ENCODE peak calls at places on chromosomes 4 and X, in four cellular contexts. Z is H9, U is neuronal stem cell, S is IMR-90. W is an unnamed sample.

GRCh38 chr4:169583563-169583962 is 28.8 kb downstream of the NEK1 start:
- DNase-seq in U (no peak), Z (no peak), S (peak; percentile 71), W (peak; percentile 49)

GRCh38 chr4:178611062-178611461 is 1168.8 kb upstream of the AGA start:
- DNase-seq in U (no peak), S (no peak), Z (no peak), W (no peak)

GRCh38 chr4:25911356-25911755 is 2.7 kb upstream of the SMIM20 start:
- DNase-seq in S (no peak), U (no peak), Z (no peak), W (no peak)

GRCh38 chr4:52789774-52790173 is 38.5 kb upstream of the ERVMER34-1 start:
- DNase-seq in U (no peak), S (no peak), Z (no peak), W (no peak)

GRCh38 chrX:18973527-18974192 is 10.3 kb downstream of the PHKA2 start:
- DNase-seq in U (no peak), S (no peak), Z (no peak), W (no peak)

GRCh38 chr4:102091656-102092055 is 253.6 kb downstream of the SLC39A8 start:
- DNase-seq in S (no peak), Z (no peak), U (no peak), W (no peak)

GRCh38 chrX:1442724-1443367 is 9.9 kb downstream of the ASMTL start:
- DNase-seq in Z (peak; percentile 23), U (no peak), S (no peak), W (no peak)

GRCh38 chr4:58587856-58588255 is 1477.7 kb upstream of the IGFBP7 start:
- DNase-seq in Z (no peak), S (no peak), U (no peak), W (peak; percentile 3)

GRCh38 chr4:153022233-153022632 is 86.1 kb downstream of the FHDC1 start:
- DNase-seq in U (no peak), S (no peak), Z (no peak), W (no peak)

GRCh38 chrX:145729635-145730034 is 88.0 kb upstream of the SLITRK2 start:
- DNase-seq in U (no peak), S (no peak), Z (no peak), W (no peak)

GRCh38 chr4:161438096-161438495 is 725.7 kb downstream of the FSTL5 start:
- DNase-seq in Z (no peak), S (no peak), U (no peak), W (no peak)

GRCh38 chr4:113222006-113222405 is 172.6 kb downstream of the ANK2 start:
- DNase-seq in S (peak; percentile 14), U (no peak), Z (no peak), W (peak; percentile 18)

GRCh38 chr4:153622093-153622492 is 62.0 kb upstream of the TLR2 start:
- DNase-seq in S (no peak), U (no peak), Z (no peak), W (no peak)

GRCh38 chrX:34900691-34901090 is 41.9 kb upstream of the FAM47B start:
- DNase-seq in U (no peak), S (peak; percentile 15), Z (no peak), W (no peak)

GRCh38 chrX:141894733-141895132 is 9.0 kb upstream of the MAGEC1 start:
- DNase-seq in S (no peak), Z (no peak), U (no peak), W (no peak)

GRCh38 chrX:123217077-123217476 is 33.0 kb downstream of the GRIA3 start:
- DNase-seq in U (no peak), Z (no peak), S (no peak), W (peak; percentile 37)

GRCh38 chrX:57905141-57905540 is 5.1 kb downstream of the ZXDA start:
- DNase-seq in Z (no peak), S (peak; percentile 10), U (no peak), W (no peak)

GRCh38 chrX:119429471-119429870 is 30.3 kb downstream of the SLC25A43 start:
- DNase-seq in S (no peak), U (no peak), Z (no peak), W (peak; percentile 25)

GRCh38 chr4:184921456-184921855 is 95.7 kb upstream of the ACSL1 start:
- DNase-seq in S (no peak), Z (no peak), U (no peak), W (no peak)

GRCh38 chr4:70902577-70903281 is 560 bp downstream of the MOB1B start:
- DNase-seq in U (peak; percentile 11), Z (no peak), S (peak; percentile 21), W (peak; percentile 60)

GRCh38 chr4:8120518-8120917 is 38.1 kb downstream of the ABLIM2 start:
- DNase-seq in U (no peak), Z (no peak), S (no peak), W (no peak)

GRCh38 chr4:55068522-55068921 is 56.9 kb downstream of the KDR start:
- DNase-seq in Z (no peak), S (no peak), U (no peak), W (no peak)

GRCh38 chrX:43643201-43643600 is 12.9 kb upstream of the MAOA start:
- DNase-seq in S (no peak), Z (no peak), U (no peak), W (peak; percentile 12)

GRCh38 chr4:53541577-53542206 is 49.6 kb downstream of the LNX1 start:
- DNase-seq in Z (no peak), S (peak; percentile 95), U (no peak), W (peak; percentile 83)

GRCh38 chr4:83981156-83981555 is 445.2 kb downstream of the GPAT3 start:
- DNase-seq in S (no peak), Z (no peak), U (no peak), W (no peak)

GRCh38 chr4:128155874-128156456 is 94.9 kb downstream of the LARP1B start:
- DNase-seq in S (no peak), U (no peak), Z (no peak), W (no peak)

GRCh38 chr4:31362756-31363155 is 642.6 kb downstream of the PCDH7 start:
- DNase-seq in Z (no peak), S (no peak), U (no peak), W (peak; percentile 1)

GRCh38 chrX:24294619-24295018 is 19.2 kb downstream of the SUPT20HL2 start:
- DNase-seq in Z (peak; percentile 75), U (no peak), S (no peak), W (peak; percentile 6)

GRCh38 chrX:132025085-132025484 is 2.0 kb downstream of the STK26 start:
- DNase-seq in Z (no peak), S (no peak), U (no peak), W (peak; percentile 24)

GRCh38 chrX:132022863-132023116 is 312 bp upstream of the STK26 start:
- DNase-seq in Z (no peak), U (no peak), S (no peak), W (no peak)

GRCh38 chrX:132023896-132024386 is 839 bp downstream of the STK26 start:
- DNase-seq in S (no peak), Z (peak; percentile 47), U (peak; percentile 21), W (peak; percentile 37)

GRCh38 chrX:132022115-132022862 is 813 bp upstream of the STK26 start:
- DNase-seq in S (no peak), Z (no peak), U (no peak), W (peak; percentile 34)

GRCh38 chrX:132023117-132023895 is at the start of gene STK26:
- DNase-seq in Z (peak; percentile 82), S (no peak), U (peak; percentile 65), W (peak; percentile 78)
- H2BK120ac ChIP-seq in Z (no peak within 1 kb of the TSS), S (no peak within 1 kb of the TSS), U (no peak within 1 kb of the TSS), W (no peak within 1 kb of the TSS)

GRCh38 chr4:120066525-120067333 is at the start of gene MAD2L1:
- DNase-seq in Z (peak; percentile 98), U (peak; percentile 96), S (peak; percentile 98), W (peak; percentile 99)
- H3K14ac ChIP-seq in Z (peak within 1 kb of the TSS; percentile 93), U (no peak within 1 kb of the TSS), S (peak within 1 kb of the TSS; percentile 97), W (no peak within 1 kb of the TSS)

GRCh38 chr4:5878359-5878758 is 14.5 kb downstream of the CRMP1 start:
- DNase-seq in S (no peak), Z (no peak), U (no peak), W (no peak)

GRCh38 chr4:5883916-5884315 is 9.0 kb downstream of the CRMP1 start:
- DNase-seq in S (no peak), Z (no peak), U (no peak), W (peak; percentile 19)

GRCh38 chr4:5884804-5885203 is 8.1 kb downstream of the CRMP1 start:
- DNase-seq in Z (no peak), S (no peak), U (no peak), W (no peak)

GRCh38 chr4:5882947-5883346 is 9.9 kb downstream of the CRMP1 start:
- DNase-seq in S (no peak), U (no peak), Z (no peak), W (no peak)

DNA sequence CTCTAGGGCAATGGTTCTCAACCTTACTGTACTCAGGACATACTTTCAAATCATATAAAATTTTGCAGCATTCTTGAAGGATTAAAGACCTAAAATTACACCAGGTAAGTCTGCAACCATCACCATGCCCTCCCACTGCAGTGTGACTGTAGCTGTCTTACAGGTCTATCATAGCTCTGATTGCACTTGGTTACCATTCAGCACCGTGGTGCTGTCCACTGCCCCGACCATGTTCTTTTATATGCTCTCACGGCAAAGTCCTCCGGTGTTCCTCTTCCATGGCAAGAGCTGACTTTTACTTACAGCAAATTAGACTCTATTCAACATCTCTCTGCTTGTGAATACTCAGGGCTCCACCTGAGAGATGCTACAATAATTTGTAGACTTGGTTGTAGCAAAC is 11.5 kb downstream of the CRMP1 start:
- DNase-seq in U (no peak), S (peak; percentile 6), Z (no peak), W (no peak)
- H3K79me1 ChIP-seq in U (peaks cover 13% of the 10 kb centered on the region), S (no peaks in the 10 kb centered on the region), Z (peaks cover 31% of the 10 kb centered on the region), W (no peaks in the 10 kb centered on the region)

GRCh38 chrX:131366387-131366786 is 77.3 kb upstream of the IGSF1 start:
- DNase-seq in U (no peak), Z (no peak), S (no peak), W (peak; percentile 35)
- H2BK120ac ChIP-seq in U (no peak overlapping the region), Z (no peak overlapping the region), S (no peak overlapping the region), W (no peak overlapping the region)

W was measured in mesenchymal stem cell.